ENCODE peak calls at places on chromosome 11, in six cellular contexts. P, Z, U, H, Q and D are unnamed samples.

GRCh38 chr11:94968334-94968958 is 4.9 kb downstream of the CWC15 start:
- DNase-seq in Z (no peak), H (no peak), Q (no peak), P (no peak), U (no peak), D (peak)

GRCh38 chr11:65412271-65413076 is 10.1 kb upstream of the NEAT1 start:
- DNase-seq in H (no peak), Z (peak), Q (no peak), U (no peak), P (no peak), D (no peak)

GRCh38 chr11:70073881-70074371 is 4.2 kb upstream of the ANO1 start:
- DNase-seq in Z (no peak), Q (no peak), H (no peak), P (no peak), U (peak), D (peak)

GRCh38 chr11:57597461-57597892 is at the start of gene SERPING1:
- DNase-seq in Q (no peak), H (no peak), U (no peak), Z (peak), P (no peak), D (no peak)

GRCh38 chr11:117691501-117691900 is 105.5 kb downstream of the DSCAML1 start:
- DNase-seq in H (no peak), Z (no peak), P (no peak), U (no peak), Q (peak), D (no peak)

GRCh38 chr11:46278387-46279173 is 1.1 kb downstream of the CREB3L1 start:
- DNase-seq in Z (peak), Q (no peak), U (no peak), H (peak), P (no peak), D (no peak)

GRCh38 chr11:79963886-79964660 is 523.2 kb upstream of the TENM4 start:
- DNase-seq in U (no peak), P (no peak), Q (peak), H (peak), Z (no peak), D (no peak)

GRCh38 chr11:16293204-16293681 is 63.1 kb downstream of the SOX6 start:
- DNase-seq in H (no peak), U (no peak), Z (no peak), P (no peak), Q (no peak), D (peak)

GRCh38 chr11:8501838-8502237 is 92.2 kb downstream of the STK33 start:
- DNase-seq in P (no peak), Z (no peak), H (no peak), Q (no peak), U (peak), D (peak)

GRCh38 chr11:67302571-67303131 is 679 bp upstream of the SSH3 start:
- DNase-seq in U (no peak), Q (no peak), P (no peak), H (peak), Z (peak), D (no peak)